ENCODE peak calls at places on chromosome 5, in four cellular contexts. D, N, Z and W are unnamed samples. For H3K9me3, the result is how much of the 10 kb centered on the place peaks cover.

GRCh38 chr5:100464418-100464817 is 70.8 kb upstream of the FAM174A start:
- DNase-seq in D (no peak), N (no peak), Z (no peak), W (no peak)

GRCh38 chr5:124252094-124252750 is 494.2 kb downstream of the ZNF608 start:
- DNase-seq in D (no peak), N (no peak), Z (no peak), W (peak)

GRCh38 chr5:157253547-157253946 is 12.4 kb upstream of the CYFIP2 start:
- DNase-seq in D (peak), N (peak), Z (no peak), W (peak)

GRCh38 chr5:149072376-149072775 is 9.5 kb upstream of the SH3TC2 start:
- DNase-seq in D (no peak), N (no peak), Z (no peak), W (no peak)

GRCh38 chr5:59763545-59763944 is 130.0 kb downstream of the PDE4D start:
- DNase-seq in D (no peak), N (no peak), Z (no peak), W (no peak)

GRCh38 chr5:375336-375920 is 53.9 kb downstream of the AHRR start:
- DNase-seq in D (peak), N (no peak), Z (no peak), W (no peak)

GRCh38 chr5:134247411-134247810 is 21.5 kb upstream of the PPP2CA start:
- DNase-seq in D (no peak), N (no peak), Z (no peak), W (no peak)

GRCh38 chr5:3893527-3893926 is 297.9 kb downstream of the IRX1 start:
- DNase-seq in D (no peak), N (no peak), Z (no peak), W (no peak)

GRCh38 chr5:12743582-12743981 is 839.3 kb upstream of the CTNND2 start:
- DNase-seq in D (no peak), N (no peak), Z (no peak), W (no peak)

GRCh38 chr5:124516567-124516966 is 229.9 kb downstream of the ZNF608 start:
- DNase-seq in D (no peak), N (no peak), Z (no peak), W (no peak)

GRCh38 chr5:42235837-42236236 is 187.4 kb upstream of the GHR start:
- DNase-seq in D (no peak), N (no peak), Z (no peak), W (no peak)

GRCh38 chr5:83632874-83633273 is 87.8 kb downstream of the HAPLN1 start:
- DNase-seq in D (no peak), N (no peak), Z (no peak), W (no peak)

GRCh38 chr5:66324357-66324756 is 180.3 kb downstream of the SREK1 start:
- DNase-seq in D (peak), N (peak), Z (no peak), W (peak)

GRCh38 chr5:127031147-127031862 is 947 bp upstream of the MARCHF3 start:
- DNase-seq in D (peak), N (peak), Z (peak), W (peak)

GRCh38 chr5:82694886-82695285 is 382.3 kb downstream of the TMEM167A start:
- DNase-seq in D (no peak), N (no peak), Z (no peak), W (peak)

GRCh38 chr5:38060354-38060753 is 198.0 kb upstream of the EGFLAM start:
- DNase-seq in D (no peak), N (no peak), Z (no peak), W (no peak)

DNA sequence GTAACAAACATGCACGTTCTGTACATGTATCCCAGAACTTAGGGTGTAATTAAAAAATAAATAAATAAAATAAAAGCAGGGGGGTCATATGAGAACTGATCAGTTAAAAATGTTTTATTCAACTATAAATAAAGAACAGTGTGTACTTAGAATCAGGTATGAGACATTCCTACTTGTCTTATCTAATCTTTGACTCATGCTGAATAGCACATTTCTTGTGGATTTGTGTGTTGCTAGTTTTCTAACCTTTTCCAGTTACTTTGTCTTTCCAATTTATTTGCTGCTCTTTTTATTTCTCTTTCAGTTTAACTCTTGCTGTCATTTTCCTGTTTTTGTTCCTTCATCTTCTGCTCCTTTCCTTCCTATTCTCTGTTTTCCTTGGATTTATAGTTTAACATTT is 1917.1 kb upstream of the CDH6 start:
- DNase-seq in D (no peak), N (no peak), Z (no peak), W (no peak)
- H3K9me3 ChIP-seq in D (under half), N (under half), Z (under half), W (under half)

DNA sequence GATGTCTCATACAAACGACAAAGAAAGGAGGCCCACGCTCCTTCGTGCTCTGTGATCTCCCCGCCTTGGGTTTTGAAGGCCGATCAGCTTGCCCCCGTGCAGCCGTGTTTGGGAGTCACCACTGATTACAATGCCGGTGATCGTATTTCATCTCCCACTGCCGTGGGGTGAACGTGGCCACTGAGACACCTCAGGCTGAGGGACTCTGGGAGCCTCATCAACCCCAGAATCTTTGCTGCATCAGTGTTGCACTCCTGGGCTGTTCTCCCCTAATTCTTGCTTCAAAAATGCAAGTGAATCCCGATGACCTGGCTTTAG is 194.2 kb downstream of the HSPA4 start:
- DNase-seq in D (no peak), N (no peak), Z (no peak), W (no peak)
- H3K4me3 ChIP-seq in D (no peak), N (no peak), Z (no peak), W (no peak)

GRCh38 chr5:109873687-109874086 is 184.0 kb downstream of the MAN2A1 start:
- DNase-seq in D (no peak), N (no peak), Z (no peak), W (no peak)

GRCh38 chr5:109876030-109876726 is 186.5 kb downstream of the MAN2A1 start:
- DNase-seq in D (no peak), N (no peak), Z (no peak), W (no peak)

GRCh38 chr5:109877670-109878045 is 187.9 kb downstream of the MAN2A1 start:
- DNase-seq in D (no peak), N (no peak), Z (no peak), W (no peak)

GRCh38 chr5:109876941-109877669 is 187.4 kb downstream of the MAN2A1 start:
- DNase-seq in D (no peak), N (no peak), Z (no peak), W (no peak)

GRCh38 chr5:109874108-109874507 is 184.4 kb downstream of the MAN2A1 start:
- DNase-seq in D (no peak), N (no peak), Z (no peak), W (no peak)
- H3K9me3 ChIP-seq in D (under half), N (under half), Z (under half), W (under half)

GRCh38 chr5:68267044-68267443 is 51.5 kb downstream of the PIK3R1 start:
- DNase-seq in D (no peak), N (no peak), Z (no peak), W (no peak)

GRCh38 chr5:68264024-68264956 is 48.7 kb downstream of the PIK3R1 start:
- DNase-seq in D (peak), N (no peak), Z (no peak), W (no peak)

GRCh38 chr5:68266457-68266856 is 50.9 kb downstream of the PIK3R1 start:
- DNase-seq in D (no peak), N (no peak), Z (no peak), W (no peak)

GRCh38 chr5:68265347-68265746 is 49.8 kb downstream of the PIK3R1 start:
- DNase-seq in D (no peak), N (no peak), Z (no peak), W (no peak)

GRCh38 chr5:68265822-68266395 is 50.4 kb downstream of the PIK3R1 start:
- DNase-seq in D (no peak), N (no peak), Z (no peak), W (no peak)
- H3K4me3 ChIP-seq in D (no peak), N (no peak), Z (peak), W (no peak)

DNA sequence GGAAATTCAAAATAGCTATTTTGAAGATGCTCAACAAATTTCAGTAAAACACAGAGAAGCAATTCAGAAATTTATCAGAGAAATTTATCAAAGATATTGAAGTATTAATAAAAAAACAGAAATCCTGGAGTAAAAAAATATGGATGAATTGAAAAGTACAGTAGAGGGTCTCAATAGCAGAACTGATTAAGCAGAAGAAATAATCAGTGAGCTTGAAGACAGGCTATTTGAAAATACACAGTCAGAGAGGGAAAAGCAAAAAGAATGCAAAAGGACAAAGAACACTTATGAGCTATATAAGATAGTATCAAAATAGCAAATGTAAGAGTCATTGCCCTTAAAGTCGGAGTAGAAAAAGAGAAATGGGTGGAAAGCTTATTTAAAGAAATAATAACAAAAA is 107.9 kb upstream of the PPP2R2B start:
- DNase-seq in D (no peak), N (no peak), Z (no peak), W (no peak)
- H3K9me3 ChIP-seq in D (under half), N (under half), Z (under half), W (under half)

GRCh38 chr5:141241496-141241895 is 3.7 kb upstream of the PCDHB15 start:
- DNase-seq in D (no peak), N (no peak), Z (no peak), W (no peak)

GRCh38 chr5:141250576-141250975 is 5.4 kb downstream of the PCDHB15 start:
- DNase-seq in D (no peak), N (no peak), Z (no peak), W (no peak)

GRCh38 chr5:141245250-141245717 is at the start of gene PCDHB15:
- DNase-seq in D (peak), N (no peak), Z (no peak), W (peak)
- H3K4me3 ChIP-seq in D (no peak), N (peak), Z (peak), W (peak)

GRCh38 chr5:131899686-131900085 is 45.8 kb downstream of the MEIKIN start:
- DNase-seq in D (no peak), N (no peak), Z (no peak), W (no peak)
- H3K9me3 ChIP-seq in D (under half), N (under half), Z (under half), W (under half)

DNA sequence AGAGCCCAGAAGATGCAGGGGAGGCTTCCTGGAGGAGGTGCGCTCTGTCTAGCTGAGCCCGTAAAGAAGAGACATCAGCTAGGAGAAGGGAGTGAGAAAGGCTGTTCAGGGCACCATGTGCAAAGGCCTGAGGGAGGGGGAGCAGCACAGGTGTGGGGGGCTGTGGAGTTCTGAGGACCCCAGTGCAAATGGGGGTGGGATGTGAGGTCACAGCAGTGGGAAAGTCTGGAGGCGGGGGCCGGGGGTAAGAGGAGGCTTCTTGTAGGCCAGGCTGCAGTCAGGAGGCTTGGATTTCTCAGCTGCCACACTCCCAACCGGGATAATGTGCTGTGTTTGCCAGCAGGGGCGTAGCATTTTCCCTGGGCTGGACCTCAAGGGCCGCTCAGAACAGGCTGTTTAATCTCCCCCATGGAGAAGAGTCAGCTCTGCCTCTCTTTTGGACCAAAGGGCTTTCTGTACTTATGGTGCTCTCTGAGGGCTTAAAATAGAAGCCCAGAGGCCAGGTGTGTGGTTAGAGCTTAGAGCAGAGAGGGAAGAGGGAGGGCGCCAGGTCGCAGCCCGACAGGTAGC is 5.7 kb downstream of the NEURL1B start:
- DNase-seq in D (no peak), N (no peak), Z (no peak), W (no peak)
- H3K4me3 ChIP-seq in D (no peak), N (no peak), Z (no peak), W (no peak)